ENCODE peak calls at places on chromosomes 16 and 17, in five cellular contexts. G, E, K, D and M are unnamed samples.

GRCh38 chr16:80583466-80583865 is 42.7 kb downstream of the DYNLRB2 start:
- DNase-seq in G (no peak), E (peak), K (no peak), D (no peak), M (no peak)

GRCh38 chr16:89268987-89269735 is 51.7 kb downstream of the ZNF778 start:
- DNase-seq in G (no peak), E (peak), K (no peak), D (peak), M (no peak)

GRCh38 chr16:25157476-25157875 is 45.9 kb downstream of the LCMT1 start:
- DNase-seq in G (no peak), E (no peak), K (no peak), D (no peak), M (no peak)

GRCh38 chr17:30897311-30897710 is 8.7 kb downstream of the TEFM start:
- DNase-seq in G (no peak), E (no peak), K (no peak), D (no peak), M (no peak)

GRCh38 chr17:45336390-45337182 is 19.8 kb upstream of the MAP3K14 start:
- DNase-seq in G (no peak), E (no peak), K (no peak), D (no peak), M (no peak)

GRCh38 chr17:53628011-53628410 is 194.7 kb upstream of the KIF2B start:
- DNase-seq in G (no peak), E (peak), K (no peak), D (no peak), M (no peak)

GRCh38 chr16:73053379-73054130 is 5.6 kb upstream of the ZFHX3 start:
- DNase-seq in G (no peak), E (peak), K (no peak), D (no peak), M (no peak)

GRCh38 chr17:45371414-45372324 is 54.8 kb upstream of the MAP3K14 start:
- DNase-seq in G (peak), E (peak), K (peak), D (peak), M (peak)

GRCh38 chr17:27577124-27577761 is 53.7 kb upstream of the LGALS9 start:
- DNase-seq in G (no peak), E (peak), K (no peak), D (peak), M (no peak)

GRCh38 chr16:22625948-22626347 is 115.3 kb downstream of the NPIPB5 start:
- DNase-seq in G (no peak), E (no peak), K (no peak), D (no peak), M (no peak)

DNA sequence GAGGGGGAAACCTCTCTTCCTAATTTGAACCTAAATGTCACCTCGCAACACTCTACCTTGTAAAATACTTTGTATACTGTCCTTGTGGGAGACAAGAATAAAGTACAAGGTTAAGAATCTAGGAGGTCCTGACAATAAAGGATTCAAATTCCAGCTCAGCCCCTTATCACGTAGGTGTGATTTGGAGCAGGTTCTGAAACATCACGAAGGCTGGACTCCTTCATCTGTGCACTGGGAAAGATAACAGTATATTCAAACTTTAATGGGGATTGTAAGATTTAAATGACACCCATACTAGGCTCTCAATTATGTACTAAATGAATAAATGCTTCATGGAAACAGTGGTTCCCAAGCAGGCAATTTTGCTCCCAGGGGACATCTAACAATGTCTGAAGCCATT is 2.1 kb downstream of the TXNDC11 start:
- DNase-seq in G (no peak), E (no peak), K (no peak), D (no peak), M (no peak)
- TF ChIP-seq CTCF in G (no peak), E (no peak), K (no peak), D (no peak), M (no peak)

DNA sequence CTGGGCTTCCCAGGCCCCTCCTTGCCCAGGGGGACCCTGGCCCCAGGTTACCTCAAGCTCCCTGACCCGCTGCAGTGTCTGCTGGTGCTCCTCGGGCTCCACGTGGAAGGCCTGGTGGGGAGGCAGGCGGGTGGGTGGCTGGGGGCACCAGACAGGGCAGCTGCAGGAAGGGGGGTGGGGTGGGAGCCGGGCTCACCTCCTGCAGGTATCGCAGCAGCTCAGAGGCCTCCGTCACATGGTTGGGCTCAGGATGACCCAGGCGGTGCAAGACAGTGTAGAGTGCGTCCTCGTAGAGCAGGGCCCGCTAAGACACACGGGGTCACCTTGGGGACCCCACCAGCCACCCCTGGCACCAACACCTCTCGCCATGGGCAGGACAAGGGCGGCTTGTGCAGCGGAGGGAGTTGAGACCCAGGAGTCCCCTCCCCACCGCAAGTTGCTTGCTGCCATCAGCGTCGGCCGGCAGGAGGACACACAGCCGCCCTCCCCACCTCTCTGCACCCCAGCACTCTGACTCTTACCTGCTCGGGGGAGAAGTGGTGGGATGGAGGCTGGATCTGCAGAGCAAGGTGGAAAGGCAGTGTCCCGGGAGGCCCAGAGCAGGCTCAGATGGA is 1.1 kb downstream of the UNC13D start:
- DNase-seq in G (no peak), E (no peak), K (no peak), D (no peak), M (no peak)
- TF ChIP-seq CTCF in G (no peak), E (no peak), K (no peak), D (no peak), M (no peak)

DNA sequence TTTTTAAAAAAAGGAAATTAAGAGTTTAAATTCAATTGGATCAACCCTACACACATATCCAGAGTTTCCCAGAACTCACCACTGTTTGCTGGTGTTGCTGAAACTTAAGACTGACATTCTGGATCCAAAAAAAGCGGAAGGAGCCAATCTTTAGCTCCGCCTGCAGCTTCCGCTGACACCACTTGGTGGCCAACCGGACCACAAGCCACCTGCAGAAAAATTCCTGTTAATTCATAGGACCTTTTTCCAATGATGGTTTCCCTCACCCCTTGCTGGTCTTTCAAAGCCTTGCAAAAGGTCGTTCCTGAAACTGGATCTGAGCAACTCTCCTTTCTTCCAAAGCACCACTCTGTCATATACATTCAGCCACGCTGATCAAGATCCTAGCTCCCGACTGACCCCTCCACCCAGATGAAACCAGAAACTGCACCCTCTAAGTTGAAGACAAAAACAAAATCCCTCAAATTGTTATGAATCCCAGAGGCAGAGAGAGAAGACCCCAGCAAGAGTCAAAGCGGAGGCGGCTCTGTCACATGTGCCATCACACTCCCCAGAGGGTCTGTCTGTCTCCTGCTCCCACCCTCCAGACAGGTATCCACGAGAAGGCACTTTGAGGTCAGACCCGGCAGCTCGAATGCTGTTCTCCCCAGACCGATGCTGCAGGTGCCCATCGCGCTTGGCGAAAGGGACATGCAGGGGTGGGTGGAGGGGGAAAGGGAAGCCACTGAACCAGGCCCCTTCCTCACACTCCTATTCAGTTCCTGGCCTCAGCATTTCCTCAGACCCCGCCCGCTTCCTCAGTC is 778 bp downstream of the BLTP2 start:
- DNase-seq in G (no peak), E (peak), K (no peak), D (peak), M (no peak)
- TF ChIP-seq CTCF in G (peak), E (peak), K (no peak), D (peak), M (peak)

DNA sequence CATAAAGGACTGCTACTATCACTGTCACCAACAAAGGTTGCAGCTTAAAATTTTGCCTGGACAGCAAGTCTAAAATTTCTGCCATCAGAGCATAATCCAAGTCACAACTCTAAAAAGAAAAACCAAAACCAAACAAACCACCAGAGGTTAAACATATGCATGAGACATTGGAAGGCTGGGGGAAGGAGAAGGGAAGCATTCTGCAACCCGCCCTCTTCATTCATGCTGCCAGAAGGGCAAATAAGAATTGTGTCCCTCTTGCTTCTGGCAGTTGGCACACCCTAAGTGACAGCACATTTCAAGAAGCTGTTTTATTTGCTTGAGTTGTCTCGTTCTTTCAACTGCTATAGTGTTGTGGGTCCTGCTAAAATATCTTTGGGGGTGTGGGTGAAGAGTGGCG is 99.6 kb downstream of the SKAP1 start:
- DNase-seq in G (no peak), E (no peak), K (no peak), D (no peak), M (no peak)
- TF ChIP-seq CTCF in G (no peak), E (no peak), K (no peak), D (no peak), M (no peak)

GRCh38 chr17:61314368-61315078 is 85.1 kb upstream of the TBX2 start:
- DNase-seq in G (no peak), E (peak), K (no peak), D (peak), M (no peak)
- TF ChIP-seq CTCF in G (peak), E (peak), K (peak), D (peak), M (peak)

DNA sequence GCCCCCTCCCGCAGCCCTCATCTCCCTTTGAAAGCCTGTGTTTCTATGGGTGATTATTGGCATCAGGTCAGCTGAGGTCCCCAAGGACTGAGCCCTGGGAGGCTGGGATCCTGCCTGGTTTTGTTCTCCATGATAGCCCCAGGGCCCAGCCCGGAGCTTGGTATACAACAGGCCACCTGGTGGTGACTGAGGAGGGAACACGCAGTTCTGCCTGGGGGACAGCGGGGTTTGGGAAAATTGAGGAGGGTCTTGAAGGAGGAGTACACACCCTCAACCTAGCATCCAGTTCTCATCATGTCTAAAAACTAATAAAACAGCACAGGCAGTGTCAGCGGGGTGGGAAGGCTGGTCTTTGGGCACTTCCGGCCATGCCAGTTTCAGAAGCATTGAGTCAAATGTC is 335.1 kb downstream of the CPPED1 start:
- DNase-seq in G (no peak), E (no peak), K (no peak), D (no peak), M (no peak)
- TF ChIP-seq CTCF in G (peak), E (no peak), K (no peak), D (no peak), M (peak)

GRCh38 chr16:5918553-5919127 is 821.0 kb upstream of the EEF2KMT start:
- DNase-seq in G (no peak), E (no peak), K (no peak), D (no peak), M (no peak)
- TF ChIP-seq CTCF in G (no peak), E (no peak), K (no peak), D (no peak), M (no peak)

DNA sequence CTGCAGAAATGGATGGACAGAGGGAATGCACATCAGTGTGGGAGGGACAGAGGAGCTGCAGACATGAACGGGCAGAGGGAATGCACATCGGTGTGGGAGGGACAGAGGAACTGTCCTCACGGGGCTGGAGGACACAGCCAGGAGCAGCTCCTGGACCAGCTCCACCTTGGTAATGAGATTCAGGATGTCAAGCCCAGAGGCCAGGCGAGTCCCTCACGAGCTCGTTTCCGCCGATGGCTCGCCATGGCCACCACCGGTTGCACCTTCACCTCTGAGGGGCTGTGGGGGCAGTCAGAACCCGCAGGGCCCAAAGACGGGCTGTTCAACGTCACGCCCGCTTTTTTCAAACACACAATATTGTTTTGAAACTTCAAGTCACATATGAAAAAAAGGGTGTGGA is 56.2 kb downstream of the RPH3AL start:
- DNase-seq in G (peak), E (no peak), K (peak), D (no peak), M (no peak)
- TF ChIP-seq CTCF in G (no peak), E (no peak), K (no peak), D (no peak), M (no peak)

GRCh38 chr17:9141423-9141753 is 120.1 kb downstream of the NTN1 start:
- DNase-seq in G (no peak), E (no peak), K (no peak), D (no peak), M (no peak)
- TF ChIP-seq CTCF in G (no peak), E (no peak), K (no peak), D (no peak), M (no peak)

GRCh38 chr17:32629563-32630190 is 142.9 kb downstream of the CDK5R1 start:
- DNase-seq in G (no peak), E (no peak), K (no peak), D (no peak), M (no peak)

GRCh38 chr17:32628645-32629044 is 141.9 kb downstream of the CDK5R1 start:
- DNase-seq in G (no peak), E (no peak), K (no peak), D (no peak), M (no peak)

GRCh38 chr17:32625971-32626370 is 139.2 kb downstream of the CDK5R1 start:
- DNase-seq in G (no peak), E (no peak), K (no peak), D (no peak), M (no peak)

GRCh38 chr17:32626371-32626770 is 139.6 kb downstream of the CDK5R1 start:
- DNase-seq in G (no peak), E (no peak), K (no peak), D (no peak), M (no peak)

DNA sequence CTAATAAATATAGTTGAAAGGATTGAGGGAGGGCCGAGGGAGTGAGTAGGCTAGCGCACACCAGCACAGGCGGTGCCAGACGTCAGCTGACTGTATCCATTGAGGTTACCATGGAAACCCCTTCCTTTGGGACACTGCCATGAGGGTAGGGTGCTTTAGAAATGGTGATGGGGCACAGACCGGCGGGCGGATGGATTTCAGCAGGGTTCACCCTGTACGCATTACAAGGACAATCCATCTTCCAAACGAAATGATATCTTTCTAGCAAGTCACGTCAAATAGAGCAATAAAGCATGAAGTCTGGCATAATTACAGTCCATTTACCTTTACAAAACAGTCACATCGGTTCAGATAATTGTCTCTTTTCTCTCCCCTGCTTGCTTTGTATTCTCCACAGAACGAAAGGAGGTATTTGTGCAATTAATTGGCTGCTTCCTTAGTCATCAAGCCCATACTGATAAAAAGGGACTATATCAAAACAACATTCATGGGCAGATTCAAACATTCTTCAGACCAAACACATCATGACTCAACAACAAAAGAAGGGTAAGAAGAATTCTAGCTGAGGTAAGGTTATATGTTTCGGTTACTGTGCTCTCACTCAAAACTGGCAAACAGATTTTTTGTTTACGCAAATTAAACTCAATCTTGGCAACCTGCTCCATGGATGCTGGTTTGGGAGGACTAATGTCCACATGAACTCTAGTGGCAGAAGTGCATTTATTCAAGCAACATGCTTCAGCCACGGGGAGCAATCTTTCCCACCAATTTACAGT is 140.6 kb downstream of the CDK5R1 start:
- DNase-seq in G (no peak), E (peak), K (no peak), D (no peak), M (no peak)
- TF ChIP-seq CTCF in G (no peak), E (no peak), K (no peak), D (no peak), M (no peak)